ENCODE peak calls at places on chromosomes 11 and 22, in four cellular contexts. J is germinal center; A is foreskin keratinocyte; Y is activated CD4-positive, alpha-beta T cell treated with anti-CD3 and anti-CD28 coated beads, Interleukin-2, amount 50 U/mL, for 24 hours. C is an unnamed sample.

GRCh38 chr11:40029406-40029805 is 1430.0 kb downstream of the LRRC4C start:
- DNase-seq in J (no peak), A (no peak), Y (no peak), C (no peak)

GRCh38 chr11:93034640-93035039 is 65.2 kb downstream of the MTNR1B start:
- DNase-seq in Y (no peak), J (no peak), A (no peak), C (no peak)

GRCh38 chr11:122139595-122139866 is 23.5 kb upstream of the BLID start:
- DNase-seq in J (no peak), Y (no peak), A (no peak), C (no peak)

GRCh38 chr11:127461575-127462344 is 461.2 kb upstream of the KIRREL3 start:
- DNase-seq in A (no peak), J (no peak), Y (no peak), C (no peak)

GRCh38 chr11:65479184-65480145 is 19.4 kb upstream of the MALAT1 start:
- DNase-seq in J (no peak), A (peak), Y (no peak), C (no peak)

GRCh38 chr11:77402218-77402556 is 71.7 kb downstream of the PAK1 start:
- DNase-seq in J (no peak), Y (no peak), A (no peak), C (no peak)

GRCh38 chr11:6646040-6646439 is 9.6 kb downstream of the DCHS1 start:
- DNase-seq in J (no peak), A (no peak), Y (no peak), C (no peak)

GRCh38 chr22:46731246-46732040 is 6.6 kb downstream of the CERK start:
- DNase-seq in J (no peak), A (peak), Y (no peak), C (no peak)

GRCh38 chr11:1235615-1236315 is 12.9 kb downstream of the MUC5B start:
- DNase-seq in Y (no peak), A (no peak), J (no peak), C (no peak)

GRCh38 chr22:37254206-37254866 is 10.3 kb upstream of the RAC2 start:
- DNase-seq in A (peak), Y (no peak), J (no peak), C (no peak)

GRCh38 chr22:25282346-25282670 is 62.9 kb downstream of the CRYBB2 start:
- DNase-seq in A (no peak), J (peak), Y (no peak), C (no peak)

GRCh38 chr22:21592422-21592821 is 24.9 kb downstream of the UBE2L3 start:
- DNase-seq in A (no peak), Y (no peak), J (no peak), C (no peak)

GRCh38 chr11:65637794-65638317 is at the start of gene SIPA1:
- DNase-seq in A (peak), Y (peak), J (peak), C (peak)

GRCh38 chr11:128407962-128408361 is 179.4 kb downstream of the ETS1 start:
- DNase-seq in J (no peak), A (peak), Y (no peak), C (no peak)

GRCh38 chr11:118690553-118691304 is 11.3 kb upstream of the TREH start:
- DNase-seq in J (no peak), A (no peak), Y (no peak), C (no peak)

GRCh38 chr11:114350022-114350421 is 50.3 kb downstream of the C11orf71 start:
- DNase-seq in A (peak), Y (no peak), J (no peak), C (no peak)

GRCh38 chr11:65855927-65856363 is 2.0 kb downstream of the CFL1 start:
- DNase-seq in J (no peak), A (no peak), Y (no peak), C (peak)

GRCh38 chr22:28051787-28052356 is 132.8 kb upstream of the PITPNB start:
- DNase-seq in J (peak), A (no peak), Y (no peak), C (peak)

GRCh38 chr11:46554205-46555162 is 39.3 kb downstream of the AMBRA1 start:
- DNase-seq in A (peak), Y (no peak), J (no peak), C (no peak)

GRCh38 chr11:36455658-36456111 is 54.4 kb downstream of the TRAF6 start:
- DNase-seq in A (peak), J (no peak), Y (no peak), C (no peak)

GRCh38 chr11:86591631-86592030 is 80.8 kb downstream of the ME3 start:
- DNase-seq in A (no peak), Y (no peak), J (no peak), C (no peak)

GRCh38 chr11:35529971-35530495 is 4.6 kb upstream of the PAMR1 start:
- DNase-seq in A (peak), J (no peak), Y (no peak), C (no peak)

GRCh38 chr22:47094861-47095330 is 332.4 kb downstream of the TBC1D22A start:
- DNase-seq in J (no peak), Y (no peak), A (peak), C (peak)

GRCh38 chr11:10407055-10407454 is 48.0 kb upstream of the AMPD3 start:
- DNase-seq in A (peak), Y (no peak), J (no peak), C (no peak)

GRCh38 chr11:90204832-90205646 is 17.8 kb downstream of the CHORDC1 start:
- DNase-seq in A (peak), J (peak), Y (no peak), C (peak)

GRCh38 chr11:69359735-69360470 is 65.9 kb downstream of the MYEOV start:
- DNase-seq in J (no peak), Y (no peak), A (no peak), C (no peak)

GRCh38 chr22:50252081-50253045 is 1.3 kb upstream of the HDAC10 start:
- DNase-seq in J (peak), Y (no peak), A (no peak), C (peak)